ENCODE peak calls at places on chromosomes 11 and 22, in seven cellular contexts. U is H54; Z is T follicular helper cell; N is stimulated activated CD8-positive, alpha-beta memory T cell treated with anti-CD3 and anti-CD28 coated beads, Interleukin-12 subunit alpha, Interleukin-12 subunit beta, amount 100 ng/mL, for 4 hours; D is NCI-H524; C is cardiac septum; H is activated effector memory CD4-positive, alpha-beta T cell treated with Interleukin-2 at 50 U/mL for 16 hours. J is an unnamed sample.

GRCh38 chr11:56889986-56890385 is 98.7 kb upstream of the OR5AK2 start:
- DNase-seq in D (no peak), Z (no peak), H (no peak), U (no peak), C (no peak), N (no peak), J (no peak)

GRCh38 chr22:17724241-17724640 is 50.0 kb downstream of the BID start:
- DNase-seq in U (no peak), C (no peak), H (no peak), Z (no peak), N (no peak), D (no peak), J (no peak)

GRCh38 chr22:39176067-39176621 is 23.7 kb upstream of the CBX7 start:
- DNase-seq in N (no peak), U (peak), C (peak), D (no peak), H (no peak), Z (no peak), J (no peak)

GRCh38 chr11:118488480-118489109 is 38.7 kb upstream of the TTC36 start:
- DNase-seq in C (no peak), U (peak), N (peak), H (peak), Z (peak), D (peak), J (peak)

GRCh38 chr11:63549411-63549810 is 12.8 kb downstream of the PLAAT4 start:
- DNase-seq in U (no peak), H (no peak), C (no peak), Z (no peak), N (no peak), D (no peak), J (no peak)

GRCh38 chr11:57647368-57647767 is 2.3 kb downstream of the YPEL4 start:
- DNase-seq in U (no peak), Z (no peak), D (no peak), N (no peak), H (no peak), C (no peak), J (no peak)

GRCh38 chr11:122007611-122008071 is 108.4 kb downstream of the BLID start:
- DNase-seq in U (no peak), C (no peak), Z (no peak), H (no peak), N (no peak), D (no peak), J (no peak)

GRCh38 chr22:26922804-26923203 is 265.4 kb downstream of the MIAT start:
- DNase-seq in C (no peak), H (no peak), N (no peak), D (no peak), U (no peak), Z (no peak), J (no peak)